ENCODE peak calls at places on chromosomes 4 and X, in four cellular contexts. W is adrenal gland, E is ovary, A is mucosa of descending colon. M is an unnamed sample.

GRCh38 chr4:6180841-6181631 is 19.3 kb downstream of the JAKMIP1 start:
- DNase-seq in W (no peak), E (no peak), A (no peak), M (no peak)

GRCh38 chr4:101020956-101021355 is 326.4 kb downstream of the PPP3CA start:
- DNase-seq in W (no peak), E (no peak), A (no peak), M (no peak)

GRCh38 chr4:24849662-24850280 is 54.4 kb downstream of the SOD3 start:
- DNase-seq in W (no peak), E (no peak), A (no peak), M (no peak)

GRCh38 chr4:186249785-186250739 is 15.9 kb upstream of the F11 start:
- DNase-seq in W (no peak), E (no peak), A (no peak), M (no peak)

GRCh38 chr4:10619855-10620254 is 64.7 kb downstream of the CLNK start:
- DNase-seq in W (no peak), E (no peak), A (no peak), M (no peak)

GRCh38 chrX:154540897-154541535 is 5.6 kb downstream of the G6PD start:
- DNase-seq in W (no peak), E (no peak), A (no peak), M (no peak)

GRCh38 chr4:137531121-137531520 is 1.2 kb downstream of the PCDH18 start:
- DNase-seq in W (no peak), E (peak; percentile 35), A (peak; percentile 19), M (no peak)

GRCh38 chr4:3124070-3124767 is 49.7 kb downstream of the HTT start:
- DNase-seq in W (no peak), E (no peak), A (no peak), M (no peak)

DNA sequence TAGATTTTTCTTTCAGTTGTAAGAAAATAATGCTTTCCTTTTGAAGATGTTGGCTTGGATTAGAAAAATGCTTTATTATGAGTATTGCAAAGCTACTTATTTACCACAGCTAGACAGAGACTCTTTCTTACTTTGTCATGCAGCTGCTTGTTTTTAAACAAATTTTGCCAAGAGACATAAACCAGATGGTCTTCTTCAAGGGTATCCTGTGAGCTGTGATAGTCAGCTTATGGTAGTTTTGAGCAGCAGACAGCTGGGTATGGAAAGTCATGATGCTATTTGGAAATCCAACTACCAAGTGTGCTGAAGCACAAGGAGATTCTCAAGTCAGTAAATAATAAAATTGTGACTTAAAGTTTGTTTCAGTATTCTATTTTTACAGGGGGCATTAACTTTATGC is 941.5 kb downstream of the DMD start:
- DNase-seq in W (no peak), E (no peak), A (no peak), M (no peak)
- H3K4me1 ChIP-seq in W (no peaks in the 10 kb centered on the region), E (peaks cover 2% of the 10 kb centered on the region), A (no peaks in the 10 kb centered on the region), M (no peaks in the 10 kb centered on the region)

GRCh38 chrX:51496501-51497291 is at the start of gene NUDT11:
- DNase-seq in W (peak; percentile 61), E (peak; percentile 68), A (peak; percentile 35), M (peak; percentile 54)
- H3K4me3 ChIP-seq in W (no peak within 1 kb of the TSS), E (peak within 1 kb of the TSS; percentile 52), A (no peak within 1 kb of the TSS), M (peak within 1 kb of the TSS; percentile 32)

DNA sequence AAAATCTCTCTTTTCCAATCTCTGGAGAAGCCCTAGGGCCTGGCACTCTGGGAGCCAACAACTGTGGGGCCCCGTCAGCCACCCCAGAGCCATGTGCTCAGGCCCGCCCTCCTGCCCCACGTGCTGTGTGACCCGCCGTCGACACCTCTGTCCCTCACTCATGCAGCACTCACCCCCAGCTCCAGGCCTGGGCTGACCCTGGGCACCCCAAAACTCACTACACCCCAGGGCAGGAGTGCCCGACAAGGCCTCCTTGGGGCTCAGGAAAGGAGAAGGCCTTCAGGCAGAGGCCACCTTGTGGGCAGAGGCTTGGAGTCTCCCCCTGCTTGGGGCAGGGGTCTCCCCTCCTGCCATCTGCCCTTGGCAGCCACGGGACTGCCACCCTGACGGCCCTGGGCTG is 5.7 kb downstream of the MYL5 start:
- DNase-seq in W (no peak), E (no peak), A (no peak), M (no peak)
- H3K4me1 ChIP-seq in W (peaks cover 23% of the 10 kb centered on the region), E (peaks cover 3% of the 10 kb centered on the region), A (peaks cover 52% of the 10 kb centered on the region), M (peaks cover 47% of the 10 kb centered on the region)

GRCh38 chr4:149980125-149980682 is 98.0 kb upstream of the DCLK2 start:
- DNase-seq in W (no peak), E (no peak), A (no peak), M (no peak)
- H3K4me3 ChIP-seq in W (no peak overlapping the region), E (no peak overlapping the region), A (no peak overlapping the region), M (no peak overlapping the region)

DNA sequence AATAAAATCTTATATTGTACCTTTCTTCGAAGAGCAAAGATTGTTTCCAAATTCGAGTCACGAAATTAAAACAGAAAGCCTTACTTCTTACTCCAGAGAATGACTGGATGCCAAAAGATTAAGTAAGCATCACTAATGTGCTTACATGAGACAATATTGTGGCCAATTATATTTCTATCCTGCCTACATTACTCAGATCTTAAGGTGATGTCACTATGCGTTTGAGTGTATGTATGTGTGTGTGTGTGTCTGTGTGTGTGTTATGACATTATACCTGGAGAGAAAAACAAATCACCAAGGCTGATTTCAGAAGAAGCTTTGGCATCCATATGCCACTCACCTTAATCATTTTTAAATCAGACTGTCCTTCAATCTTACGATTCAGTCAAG is 556.3 kb downstream of the PPARGC1A start:
- DNase-seq in W (no peak), E (no peak), A (no peak), M (no peak)
- H3K4me1 ChIP-seq in W (no peaks in the 10 kb centered on the region), E (no peaks in the 10 kb centered on the region), A (no peaks in the 10 kb centered on the region), M (no peaks in the 10 kb centered on the region)

GRCh38 chr4:5052424-5052702 is 1.1 kb downstream of the STK32B start:
- DNase-seq in W (no peak), E (no peak), A (no peak), M (no peak)
- H3K4me3 ChIP-seq in W (no peak overlapping the region), E (peak overlapping the region; percentile 47), A (no peak overlapping the region), M (no peak overlapping the region)

GRCh38 chrX:50107470-50107869 is 93.3 kb downstream of the AKAP4 start:
- DNase-seq in W (no peak), E (no peak), A (no peak), M (no peak)

GRCh38 chrX:50103866-50104566 is 96.8 kb downstream of the AKAP4 start:
- DNase-seq in W (peak; percentile 23), E (no peak), A (no peak), M (no peak)

GRCh38 chrX:50106051-50106450 is 94.8 kb downstream of the AKAP4 start:
- DNase-seq in W (peak; percentile 20), E (no peak), A (no peak), M (no peak)

GRCh38 chrX:50111762-50112161 is 89.0 kb downstream of the AKAP4 start:
- DNase-seq in W (peak; percentile 23), E (peak; percentile 18), A (peak; percentile 75), M (peak; percentile 73)

DNA sequence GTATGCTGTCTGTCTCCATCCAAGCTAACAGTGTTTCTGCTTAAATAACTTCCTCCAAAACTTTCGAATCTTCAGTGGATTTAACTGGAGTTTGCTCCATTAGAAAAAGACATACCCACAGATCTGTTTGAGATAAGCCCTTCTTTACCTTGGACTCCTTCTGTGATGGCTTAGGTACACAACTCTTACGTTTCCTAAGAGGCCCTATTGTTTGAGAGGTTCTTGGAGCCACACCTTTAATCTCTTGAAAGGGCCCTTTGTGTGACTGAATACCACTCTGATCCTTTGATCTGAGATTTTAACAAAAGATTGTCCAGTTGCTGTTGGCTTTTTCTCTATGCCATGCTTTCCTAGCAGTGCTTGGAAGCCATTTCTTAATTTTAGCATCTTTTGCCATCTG is 92.5 kb downstream of the AKAP4 start:
- DNase-seq in W (no peak), E (no peak), A (no peak), M (no peak)
- H3K4me1 ChIP-seq in W (no peaks in the 10 kb centered on the region), E (peaks cover 2% of the 10 kb centered on the region), A (peaks cover 3% of the 10 kb centered on the region), M (peaks cover 5% of the 10 kb centered on the region)

DNA sequence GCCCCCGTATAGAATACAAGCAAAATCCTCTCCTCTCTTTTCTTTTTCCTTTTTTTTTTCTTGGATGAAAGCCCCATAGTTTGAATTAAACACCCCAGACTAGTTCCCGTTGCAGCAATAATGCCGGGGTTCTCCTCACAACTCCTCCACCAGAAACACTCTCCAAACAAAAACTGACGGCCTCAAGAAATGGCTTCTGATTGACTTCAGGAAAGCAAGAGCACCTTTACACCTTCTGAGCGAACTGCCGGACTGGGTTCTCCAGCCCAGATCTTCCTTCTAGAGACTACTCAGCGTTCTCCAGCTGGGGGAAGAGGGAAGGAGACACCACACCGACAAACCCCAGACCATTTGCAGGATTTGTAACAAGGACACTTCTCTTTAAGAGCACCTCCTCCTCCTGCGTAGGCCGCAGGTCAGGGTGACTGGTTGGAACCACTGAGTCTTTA is 4.0 kb downstream of the HAND2 start:
- DNase-seq in W (no peak), E (no peak), A (no peak), M (no peak)
- H3K4me3 ChIP-seq in W (no peak overlapping the region), E (peak overlapping the region; percentile 70), A (no peak overlapping the region), M (no peak overlapping the region)

DNA sequence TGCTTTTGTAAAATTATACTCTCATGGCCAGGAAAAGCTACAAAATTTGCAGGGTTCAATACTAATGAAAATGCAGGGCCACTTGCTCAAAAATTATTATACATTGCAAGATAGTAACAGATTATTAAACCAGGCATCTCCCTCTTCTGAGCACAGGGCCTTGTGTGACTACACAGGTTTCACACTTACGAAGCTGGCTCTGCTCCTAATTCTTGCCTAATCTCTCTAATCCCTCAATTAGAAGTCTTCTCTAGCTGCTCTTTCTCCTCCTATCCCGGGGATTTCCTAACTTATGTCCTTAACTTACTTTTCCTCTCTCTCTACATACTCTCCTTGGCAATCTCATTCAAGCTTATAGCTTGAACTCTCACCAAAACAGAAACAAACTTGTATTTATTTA is 168.3 kb downstream of the AREG start:
- DNase-seq in W (no peak), E (no peak), A (no peak), M (no peak)
- H3K4me1 ChIP-seq in W (no peaks in the 10 kb centered on the region), E (no peaks in the 10 kb centered on the region), A (no peaks in the 10 kb centered on the region), M (no peaks in the 10 kb centered on the region)

GRCh38 chr4:168837922-168838321 is 172.1 kb downstream of the CBR4 start:
- DNase-seq in W (no peak), E (no peak), A (no peak), M (no peak)
- H3K4me3 ChIP-seq in W (no peak overlapping the region), E (no peak overlapping the region), A (no peak overlapping the region), M (no peak overlapping the region)